ENCODE peak calls at places on chromosomes 6 and 20, in seven cellular contexts. One of them, this sample, is unnamed.

GRCh38 chr6:57822896-57823358 is 505.5 kb downstream of the PRIM2 start:
- DNase-seq in ELR: peak; percentile 78
- DNase-seq in fibroblast of the aortic adventitia: peak; percentile 4
- DNase-seq in AML-193: no peak
- DNase-seq in cardiac muscle cell: peak; percentile 6
- DNase-seq in activated naive CD4-positive, alpha-beta T cell treated with anti-CD3 and anti-CD28 coated beads, Interleukin-2, amount 10 ng/mL, durations not matched to agents 7 days and 5 days: no peak
- DNase-seq in pancreas: no peak
- DNase-seq in this sample: no peak

GRCh38 chr6:125154184-125155135 is 887 bp downstream of the TPD52L1 start:
- DNase-seq in ELR: peak; percentile 9
- DNase-seq in fibroblast of the aortic adventitia: peak; percentile 14
- DNase-seq in AML-193: no peak
- DNase-seq in cardiac muscle cell: no peak
- DNase-seq in activated naive CD4-positive, alpha-beta T cell treated with anti-CD3 and anti-CD28 coated beads, Interleukin-2, amount 10 ng/mL, durations not matched to agents 7 days and 5 days: peak; percentile 29
- DNase-seq in pancreas: peak; percentile 55
- DNase-seq in this sample: peak; percentile 81

GRCh38 chr20:13221673-13222318 is 722 bp downstream of the ISM1 start:
- DNase-seq in ELR: peak; percentile 57
- DNase-seq in fibroblast of the aortic adventitia: peak; percentile 42
- DNase-seq in AML-193: no peak
- DNase-seq in cardiac muscle cell: peak; percentile 74
- DNase-seq in activated naive CD4-positive, alpha-beta T cell treated with anti-CD3 and anti-CD28 coated beads, Interleukin-2, amount 10 ng/mL, durations not matched to agents 7 days and 5 days: peak; percentile 80
- DNase-seq in pancreas: peak; percentile 44
- DNase-seq in this sample: peak; percentile 66

GRCh38 chr6:44966449-44967091 is 361.6 kb upstream of the RUNX2 start:
- DNase-seq in ELR: peak; percentile 79
- DNase-seq in fibroblast of the aortic adventitia: peak; percentile 74
- DNase-seq in AML-193: no peak
- DNase-seq in cardiac muscle cell: peak; percentile 81
- DNase-seq in activated naive CD4-positive, alpha-beta T cell treated with anti-CD3 and anti-CD28 coated beads, Interleukin-2, amount 10 ng/mL, durations not matched to agents 7 days and 5 days: no peak
- DNase-seq in pancreas: no peak
- DNase-seq in this sample: no peak

GRCh38 chr6:169677096-169677495 is 24.7 kb downstream of the WDR27 start:
- DNase-seq in ELR: no peak
- DNase-seq in fibroblast of the aortic adventitia: no peak
- DNase-seq in AML-193: no peak
- DNase-seq in cardiac muscle cell: peak; percentile 13
- DNase-seq in activated naive CD4-positive, alpha-beta T cell treated with anti-CD3 and anti-CD28 coated beads, Interleukin-2, amount 10 ng/mL, durations not matched to agents 7 days and 5 days: no peak
- DNase-seq in pancreas: no peak
- DNase-seq in this sample: no peak

GRCh38 chr20:37458761-37459160 is 62.3 kb upstream of the NNAT start:
- DNase-seq in ELR: no peak
- DNase-seq in fibroblast of the aortic adventitia: no peak
- DNase-seq in AML-193: no peak
- DNase-seq in cardiac muscle cell: no peak
- DNase-seq in activated naive CD4-positive, alpha-beta T cell treated with anti-CD3 and anti-CD28 coated beads, Interleukin-2, amount 10 ng/mL, durations not matched to agents 7 days and 5 days: no peak
- DNase-seq in pancreas: no peak
- DNase-seq in this sample: no peak

GRCh38 chr6:169396554-169397163 is 143.0 kb upstream of the THBS2 start:
- DNase-seq in ELR: no peak
- DNase-seq in fibroblast of the aortic adventitia: no peak
- DNase-seq in AML-193: no peak
- DNase-seq in cardiac muscle cell: no peak
- DNase-seq in activated naive CD4-positive, alpha-beta T cell treated with anti-CD3 and anti-CD28 coated beads, Interleukin-2, amount 10 ng/mL, durations not matched to agents 7 days and 5 days: no peak
- DNase-seq in pancreas: no peak
- DNase-seq in this sample: no peak

GRCh38 chr6:21507811-21508210 is 85.7 kb upstream of the SOX4 start:
- DNase-seq in ELR: no peak
- DNase-seq in fibroblast of the aortic adventitia: no peak
- DNase-seq in AML-193: no peak
- DNase-seq in cardiac muscle cell: peak; percentile 11
- DNase-seq in activated naive CD4-positive, alpha-beta T cell treated with anti-CD3 and anti-CD28 coated beads, Interleukin-2, amount 10 ng/mL, durations not matched to agents 7 days and 5 days: no peak
- DNase-seq in pancreas: no peak
- DNase-seq in this sample: no peak

GRCh38 chr6:121491576-121491975 is 56.1 kb downstream of the GJA1 start:
- DNase-seq in ELR: no peak
- DNase-seq in fibroblast of the aortic adventitia: no peak
- DNase-seq in AML-193: no peak
- DNase-seq in cardiac muscle cell: no peak
- DNase-seq in activated naive CD4-positive, alpha-beta T cell treated with anti-CD3 and anti-CD28 coated beads, Interleukin-2, amount 10 ng/mL, durations not matched to agents 7 days and 5 days: no peak
- DNase-seq in pancreas: no peak
- DNase-seq in this sample: no peak

GRCh38 chr6:43790031-43790430 is 20.0 kb downstream of the VEGFA start:
- DNase-seq in ELR: no peak
- DNase-seq in fibroblast of the aortic adventitia: peak; percentile 86
- DNase-seq in AML-193: peak; percentile 99
- DNase-seq in cardiac muscle cell: peak; percentile 93
- DNase-seq in activated naive CD4-positive, alpha-beta T cell treated with anti-CD3 and anti-CD28 coated beads, Interleukin-2, amount 10 ng/mL, durations not matched to agents 7 days and 5 days: no peak
- DNase-seq in pancreas: no peak
- DNase-seq in this sample: no peak

GRCh38 chr6:24721461-24722215 is 2.7 kb upstream of the C6orf62 start:
- DNase-seq in ELR: no peak
- DNase-seq in fibroblast of the aortic adventitia: no peak
- DNase-seq in AML-193: no peak
- DNase-seq in cardiac muscle cell: no peak
- DNase-seq in activated naive CD4-positive, alpha-beta T cell treated with anti-CD3 and anti-CD28 coated beads, Interleukin-2, amount 10 ng/mL, durations not matched to agents 7 days and 5 days: no peak
- DNase-seq in pancreas: peak; percentile 90
- DNase-seq in this sample: peak; percentile 87

GRCh38 chr6:37202788-37203491 is 33.0 kb downstream of the PIM1 start:
- DNase-seq in ELR: no peak
- DNase-seq in fibroblast of the aortic adventitia: no peak
- DNase-seq in AML-193: no peak
- DNase-seq in cardiac muscle cell: no peak
- DNase-seq in activated naive CD4-positive, alpha-beta T cell treated with anti-CD3 and anti-CD28 coated beads, Interleukin-2, amount 10 ng/mL, durations not matched to agents 7 days and 5 days: no peak
- DNase-seq in pancreas: no peak
- DNase-seq in this sample: no peak

GRCh38 chr6:133092199-133092598 is 149.0 kb upstream of the EYA4 start:
- DNase-seq in ELR: no peak
- DNase-seq in fibroblast of the aortic adventitia: no peak
- DNase-seq in AML-193: no peak
- DNase-seq in cardiac muscle cell: no peak
- DNase-seq in activated naive CD4-positive, alpha-beta T cell treated with anti-CD3 and anti-CD28 coated beads, Interleukin-2, amount 10 ng/mL, durations not matched to agents 7 days and 5 days: no peak
- DNase-seq in pancreas: no peak
- DNase-seq in this sample: no peak

GRCh38 chr6:13455604-13456003 is 31.8 kb downstream of the GFOD1 start:
- DNase-seq in ELR: no peak
- DNase-seq in fibroblast of the aortic adventitia: no peak
- DNase-seq in AML-193: no peak
- DNase-seq in cardiac muscle cell: no peak
- DNase-seq in activated naive CD4-positive, alpha-beta T cell treated with anti-CD3 and anti-CD28 coated beads, Interleukin-2, amount 10 ng/mL, durations not matched to agents 7 days and 5 days: no peak
- DNase-seq in pancreas: no peak
- DNase-seq in this sample: no peak

GRCh38 chr20:64102647-64103354 is 4.6 kb downstream of the NPBWR2 start:
- DNase-seq in ELR: no peak
- DNase-seq in fibroblast of the aortic adventitia: no peak
- DNase-seq in AML-193: no peak
- DNase-seq in cardiac muscle cell: no peak
- DNase-seq in activated naive CD4-positive, alpha-beta T cell treated with anti-CD3 and anti-CD28 coated beads, Interleukin-2, amount 10 ng/mL, durations not matched to agents 7 days and 5 days: peak; percentile 18
- DNase-seq in pancreas: no peak
- DNase-seq in this sample: peak; percentile 49

GRCh38 chr20:53828673-53829085 is 235.0 kb upstream of the ZNF217 start:
- DNase-seq in ELR: peak; percentile 97
- DNase-seq in fibroblast of the aortic adventitia: peak; percentile 92
- DNase-seq in AML-193: no peak
- DNase-seq in cardiac muscle cell: peak; percentile 91
- DNase-seq in activated naive CD4-positive, alpha-beta T cell treated with anti-CD3 and anti-CD28 coated beads, Interleukin-2, amount 10 ng/mL, durations not matched to agents 7 days and 5 days: no peak
- DNase-seq in pancreas: peak; percentile 28
- DNase-seq in this sample: no peak

GRCh38 chr6:148825492-148825891 is 78.7 kb downstream of the UST start:
- DNase-seq in ELR: no peak
- DNase-seq in fibroblast of the aortic adventitia: peak; percentile 28
- DNase-seq in AML-193: no peak
- DNase-seq in cardiac muscle cell: no peak
- DNase-seq in activated naive CD4-positive, alpha-beta T cell treated with anti-CD3 and anti-CD28 coated beads, Interleukin-2, amount 10 ng/mL, durations not matched to agents 7 days and 5 days: no peak
- DNase-seq in pancreas: no peak
- DNase-seq in this sample: no peak

GRCh38 chr6:12343440-12344162 is 53.4 kb downstream of the EDN1 start:
- DNase-seq in ELR: no peak
- DNase-seq in fibroblast of the aortic adventitia: peak; percentile 17
- DNase-seq in AML-193: no peak
- DNase-seq in cardiac muscle cell: peak; percentile 24
- DNase-seq in activated naive CD4-positive, alpha-beta T cell treated with anti-CD3 and anti-CD28 coated beads, Interleukin-2, amount 10 ng/mL, durations not matched to agents 7 days and 5 days: no peak
- DNase-seq in pancreas: peak; percentile 86
- DNase-seq in this sample: peak; percentile 92

GRCh38 chr6:33896391-33897192 is 92.8 kb upstream of the MLN start:
- DNase-seq in ELR: no peak
- DNase-seq in fibroblast of the aortic adventitia: peak; percentile 35
- DNase-seq in AML-193: no peak
- DNase-seq in cardiac muscle cell: peak; percentile 8
- DNase-seq in activated naive CD4-positive, alpha-beta T cell treated with anti-CD3 and anti-CD28 coated beads, Interleukin-2, amount 10 ng/mL, durations not matched to agents 7 days and 5 days: no peak
- DNase-seq in pancreas: no peak
- DNase-seq in this sample: no peak

GRCh38 chr20:644692-645317 is 8.2 kb downstream of the SRXN1 start:
- DNase-seq in ELR: no peak
- DNase-seq in fibroblast of the aortic adventitia: no peak
- DNase-seq in AML-193: no peak
- DNase-seq in cardiac muscle cell: no peak
- DNase-seq in activated naive CD4-positive, alpha-beta T cell treated with anti-CD3 and anti-CD28 coated beads, Interleukin-2, amount 10 ng/mL, durations not matched to agents 7 days and 5 days: no peak
- DNase-seq in pancreas: no peak
- DNase-seq in this sample: no peak

GRCh38 chr6:152462716-152463115 is 174.4 kb downstream of the SYNE1 start:
- DNase-seq in ELR: no peak
- DNase-seq in fibroblast of the aortic adventitia: no peak
- DNase-seq in AML-193: no peak
- DNase-seq in cardiac muscle cell: peak; percentile 9
- DNase-seq in activated naive CD4-positive, alpha-beta T cell treated with anti-CD3 and anti-CD28 coated beads, Interleukin-2, amount 10 ng/mL, durations not matched to agents 7 days and 5 days: no peak
- DNase-seq in pancreas: no peak
- DNase-seq in this sample: no peak

GRCh38 chr6:90080876-90081464 is 186.7 kb downstream of the GJA10 start:
- DNase-seq in ELR: no peak
- DNase-seq in fibroblast of the aortic adventitia: no peak
- DNase-seq in AML-193: no peak
- DNase-seq in cardiac muscle cell: no peak
- DNase-seq in activated naive CD4-positive, alpha-beta T cell treated with anti-CD3 and anti-CD28 coated beads, Interleukin-2, amount 10 ng/mL, durations not matched to agents 7 days and 5 days: peak; percentile 87
- DNase-seq in pancreas: no peak
- DNase-seq in this sample: no peak

GRCh38 chr6:44856495-44856878 is 469.0 kb downstream of the CDC5L start:
- DNase-seq in ELR: no peak
- DNase-seq in fibroblast of the aortic adventitia: no peak
- DNase-seq in AML-193: no peak
- DNase-seq in cardiac muscle cell: peak; percentile 55
- DNase-seq in activated naive CD4-positive, alpha-beta T cell treated with anti-CD3 and anti-CD28 coated beads, Interleukin-2, amount 10 ng/mL, durations not matched to agents 7 days and 5 days: no peak
- DNase-seq in pancreas: no peak
- DNase-seq in this sample: no peak

GRCh38 chr6:41939848-41940758 is 1.5 kb downstream of the CCND3 start:
- DNase-seq in ELR: peak; percentile 44
- DNase-seq in fibroblast of the aortic adventitia: peak; percentile 48
- DNase-seq in AML-193: peak; percentile 27
- DNase-seq in cardiac muscle cell: peak; percentile 84
- DNase-seq in activated naive CD4-positive, alpha-beta T cell treated with anti-CD3 and anti-CD28 coated beads, Interleukin-2, amount 10 ng/mL, durations not matched to agents 7 days and 5 days: peak; percentile 74
- DNase-seq in pancreas: no peak
- DNase-seq in this sample: peak; percentile 52

GRCh38 chr6:104527761-104528415 is 331.8 kb downstream of the HACE1 start:
- DNase-seq in ELR: peak; percentile 38
- DNase-seq in fibroblast of the aortic adventitia: peak; percentile 45
- DNase-seq in AML-193: peak; percentile 25
- DNase-seq in cardiac muscle cell: peak; percentile 72
- DNase-seq in activated naive CD4-positive, alpha-beta T cell treated with anti-CD3 and anti-CD28 coated beads, Interleukin-2, amount 10 ng/mL, durations not matched to agents 7 days and 5 days: no peak
- DNase-seq in pancreas: no peak
- DNase-seq in this sample: no peak

GRCh38 chr20:38671186-38671585 is 53.1 kb upstream of the SLC32A1 start:
- DNase-seq in ELR: no peak
- DNase-seq in fibroblast of the aortic adventitia: no peak
- DNase-seq in AML-193: no peak
- DNase-seq in cardiac muscle cell: no peak
- DNase-seq in activated naive CD4-positive, alpha-beta T cell treated with anti-CD3 and anti-CD28 coated beads, Interleukin-2, amount 10 ng/mL, durations not matched to agents 7 days and 5 days: no peak
- DNase-seq in pancreas: no peak
- DNase-seq in this sample: no peak

This sample was measured in right lobe of liver.